ENCODE peak calls at places on chromosome 17, in eight cellular contexts. W, E, Y, F, S, H, P and J are unnamed samples.
A peak's percentile ranks its signal among the peaks of the same experiment; 100 is the strongest.

GRCh38 chr17:81515530-81516041 is 3.0 kb upstream of the ACTG1 start:
- DNase-seq in W (no peak), E (no peak), Y (no peak), F (no peak), S (no peak), H (no peak), P (peak; percentile 33), J (no peak)

GRCh38 chr17:32275060-32276042 is 9.7 kb downstream of the RHBDL3 start:
- DNase-seq in W (no peak), E (no peak), Y (no peak), F (no peak), S (peak; percentile 23), H (peak; percentile 91), P (no peak), J (no peak)

GRCh38 chr17:17176341-17176740 is 29.8 kb downstream of the PLD6 start:
- DNase-seq in W (no peak), E (no peak), Y (no peak), F (no peak), S (no peak), H (no peak), P (no peak), J (no peak)

GRCh38 chr17:39096435-39097158 is 54.8 kb downstream of the PLXDC1 start:
- DNase-seq in W (no peak), E (peak; percentile 14), Y (no peak), F (no peak), S (no peak), H (no peak), P (no peak), J (no peak)

GRCh38 chr17:2393184-2393953 is 7.5 kb downstream of the MNT start:
- DNase-seq in W (peak; percentile 77), E (peak; percentile 48), Y (peak; percentile 94), F (peak; percentile 83), S (peak; percentile 88), H (peak; percentile 92), P (peak; percentile 89), J (peak; percentile 83)

GRCh38 chr17:66985838-66986237 is 21.3 kb downstream of the CACNG4 start:
- DNase-seq in W (no peak), E (no peak), Y (no peak), F (no peak), S (no peak), H (no peak), P (no peak), J (no peak)

GRCh38 chr17:50908860-50909764 is 43.0 kb upstream of the TOB1 start:
- DNase-seq in W (no peak), E (no peak), Y (no peak), F (peak; percentile 33), S (no peak), H (no peak), P (no peak), J (no peak)

GRCh38 chr17:12605222-12605621 is 60.5 kb upstream of the MYOCD start:
- DNase-seq in W (no peak), E (no peak), Y (no peak), F (no peak), S (no peak), H (no peak), P (no peak), J (no peak)

GRCh38 chr17:27540300-27541105 is 84.3 kb downstream of the KSR1 start:
- DNase-seq in W (no peak), E (no peak), Y (no peak), F (no peak), S (no peak), H (no peak), P (no peak), J (peak; percentile 6)

GRCh38 chr17:56913867-56914640 is at the start of gene TRIM25:
- DNase-seq in W (peak; percentile 78), E (peak; percentile 85), Y (peak; percentile 92), F (peak; percentile 64), S (peak; percentile 93), H (peak; percentile 91), P (peak; percentile 71), J (peak; percentile 84)

GRCh38 chr17:79832211-79833109 is 6.8 kb downstream of the CBX4 start:
- DNase-seq in W (no peak), E (no peak), Y (no peak), F (no peak), S (no peak), H (peak; percentile 78), P (no peak), J (no peak)

GRCh38 chr17:53588317-53588716 is 234.4 kb upstream of the KIF2B start:
- DNase-seq in W (no peak), E (no peak), Y (no peak), F (no peak), S (no peak), H (no peak), P (no peak), J (no peak)

GRCh38 chr17:72985882-72986720 is 106.4 kb downstream of the SLC39A11 start:
- DNase-seq in W (peak; percentile 13), E (peak; percentile 61), Y (peak; percentile 89), F (no peak), S (peak; percentile 89), H (peak; percentile 78), P (no peak), J (peak; percentile 91)

GRCh38 chr17:57011482-57012015 is 33.6 kb downstream of the SCPEP1 start:
- DNase-seq in W (no peak), E (no peak), Y (no peak), F (no peak), S (no peak), H (no peak), P (no peak), J (no peak)

GRCh38 chr17:82863941-82864720 is 24.3 kb upstream of the ZNF750 start:
- DNase-seq in W (peak; percentile 59), E (peak; percentile 73), Y (no peak), F (peak; percentile 75), S (no peak), H (peak; percentile 85), P (peak; percentile 61), J (no peak)

GRCh38 chr17:40551091-40551873 is 14.0 kb downstream of the CCR7 start:
- DNase-seq in W (no peak), E (no peak), Y (no peak), F (no peak), S (no peak), H (no peak), P (peak; percentile 19), J (no peak)

GRCh38 chr17:40864661-40865380 is 2.2 kb downstream of the KRT12 start:
- DNase-seq in W (no peak), E (no peak), Y (no peak), F (no peak), S (no peak), H (no peak), P (no peak), J (no peak)

GRCh38 chr17:72702998-72703397 is 389.5 kb downstream of the SLC39A11 start:
- DNase-seq in W (no peak), E (no peak), Y (no peak), F (no peak), S (no peak), H (no peak), P (no peak), J (no peak)

GRCh38 chr17:72191901-72192300 is 71.1 kb downstream of the SOX9 start:
- DNase-seq in W (no peak), E (no peak), Y (no peak), F (no peak), S (no peak), H (no peak), P (no peak), J (no peak)

GRCh38 chr17:79078476-79079190 is 4.0 kb downstream of the ENGASE start:
- DNase-seq in W (no peak), E (no peak), Y (no peak), F (no peak), S (no peak), H (no peak), P (no peak), J (no peak)

GRCh38 chr17:66522591-66523272 is 220.3 kb downstream of the PRKCA start:
- DNase-seq in W (no peak), E (no peak), Y (no peak), F (no peak), S (no peak), H (no peak), P (no peak), J (no peak)

GRCh38 chr17:71224824-71225575 is 895.8 kb upstream of the SOX9 start:
- DNase-seq in W (no peak), E (peak; percentile 17), Y (no peak), F (no peak), S (peak; percentile 17), H (no peak), P (no peak), J (no peak)

GRCh38 chr17:72488542-72489272 is 367.9 kb downstream of the SOX9 start:
- DNase-seq in W (no peak), E (no peak), Y (no peak), F (no peak), S (no peak), H (no peak), P (no peak), J (no peak)

GRCh38 chr17:28937044-28937729 is 14.1 kb downstream of the PHF12 start:
- DNase-seq in W (no peak), E (no peak), Y (no peak), F (no peak), S (no peak), H (no peak), P (no peak), J (no peak)

GRCh38 chr17:78737332-78737731 is 44.7 kb downstream of the CYTH1 start:
- DNase-seq in W (no peak), E (no peak), Y (no peak), F (no peak), S (no peak), H (peak; percentile 69), P (no peak), J (no peak)

GRCh38 chr17:64385187-64386083 is 5.2 kb downstream of the PECAM1 start:
- DNase-seq in W (peak; percentile 44), E (no peak), Y (no peak), F (no peak), S (no peak), H (peak; percentile 97), P (no peak), J (peak; percentile 15)

GRCh38 chr17:30969989-30970680 is 704 bp upstream of the RNF135 start:
- DNase-seq in W (no peak), E (no peak), Y (peak; percentile 34), F (no peak), S (no peak), H (peak; percentile 29), P (peak; percentile 32), J (peak; percentile 49)

GRCh38 chr17:82283208-82283749 is 9.8 kb upstream of the CSNK1D start:
- DNase-seq in W (no peak), E (peak; percentile 54), Y (no peak), F (no peak), S (no peak), H (peak; percentile 92), P (no peak), J (no peak)

GRCh38 chr17:8465381-8466158 is 29.9 kb downstream of the NDEL1 start:
- DNase-seq in W (no peak), E (no peak), Y (no peak), F (no peak), S (no peak), H (no peak), P (no peak), J (no peak)

GRCh38 chr17:44932526-44933097 is 15.0 kb downstream of the KIF18B start:
- DNase-seq in W (no peak), E (no peak), Y (no peak), F (no peak), S (no peak), H (no peak), P (no peak), J (no peak)